ENCODE peak calls at places on chromosome 16, in four cellular contexts. Q, G, L and I are unnamed samples.

GRCh38 chr16:86573646-86574508 is 4.5 kb upstream of the FOXL1 start:
- DNase-seq in L (no peak), G (no peak), Q (peak), I (no peak)

GRCh38 chr16:77584205-77584859 is 138.0 kb upstream of the NUDT7 start:
- DNase-seq in G (peak), Q (peak), L (peak), I (peak)

GRCh38 chr16:8678068-8678927 is 3.9 kb downstream of the ABAT start:
- DNase-seq in G (peak), L (no peak), Q (no peak), I (peak)

GRCh38 chr16:85635545-85636140 is 22.5 kb downstream of the GSE1 start:
- DNase-seq in L (no peak), G (no peak), Q (no peak), I (no peak)

GRCh38 chr16:47732806-47733150 is 271.6 kb downstream of the PHKB start:
- DNase-seq in G (peak), L (no peak), Q (peak), I (no peak)

GRCh38 chr16:64711026-64711425 is 410.8 kb downstream of the CDH11 start:
- DNase-seq in Q (no peak), L (no peak), G (no peak), I (no peak)

GRCh38 chr16:138049-138417 is 440 bp downstream of the NPRL3 start:
- DNase-seq in Q (peak), G (no peak), L (peak), I (peak)

GRCh38 chr16:11224096-11224893 is 31.7 kb downstream of the SOCS1 start:
- DNase-seq in G (no peak), Q (peak), L (no peak), I (no peak)

GRCh38 chr16:24635900-24636610 is 93.4 kb upstream of the TNRC6A start:
- DNase-seq in Q (no peak), G (peak), L (no peak), I (no peak)

GRCh38 chr16:80120899-80121521 is 419.8 kb upstream of the DYNLRB2 start:
- DNase-seq in L (no peak), G (no peak), Q (no peak), I (no peak)

GRCh38 chr16:490768-491167 is 36.7 kb upstream of the CAPN15 start:
- DNase-seq in G (no peak), Q (no peak), L (no peak), I (no peak)

GRCh38 chr16:88487920-88488842 is 35.1 kb downstream of the ZFPM1 start:
- DNase-seq in G (no peak), Q (no peak), L (no peak), I (no peak)

GRCh38 chr16:2815299-2815771 is 1.7 kb upstream of the PRSS21 start:
- DNase-seq in G (no peak), Q (no peak), L (no peak), I (no peak)

GRCh38 chr16:2859686-2860265 is 1.8 kb upstream of the PRSS22 start:
- DNase-seq in Q (no peak), L (no peak), G (no peak), I (no peak)

GRCh38 chr16:67917852-67918236 is 13.8 kb downstream of the CTRL start:
- DNase-seq in L (no peak), G (peak), Q (peak), I (peak)

GRCh38 chr16:31191697-31192428 is 10.7 kb downstream of the PYCARD start:
- DNase-seq in Q (no peak), L (no peak), G (no peak), I (peak)

GRCh38 chr16:72898216-72898825 is 149.6 kb downstream of the ZFHX3 start:
- DNase-seq in Q (no peak), L (no peak), G (no peak), I (no peak)

GRCh38 chr16:75195811-75196790 is 10.9 kb downstream of the CTRB2 start:
- DNase-seq in L (no peak), G (no peak), Q (no peak), I (no peak)

GRCh38 chr16:1610071-1610840 is 1.6 kb downstream of the IFT140 start:
- DNase-seq in Q (peak), G (peak), L (peak), I (peak)

GRCh38 chr16:86304868-86305267 is 205.5 kb upstream of the FOXF1 start:
- DNase-seq in Q (no peak), L (no peak), G (no peak), I (no peak)

GRCh38 chr16:88045820-88046303 is 94.6 kb downstream of the BANP start:
- DNase-seq in L (no peak), Q (no peak), G (no peak), I (no peak)

GRCh38 chr16:81181013-81181720 is 57.3 kb upstream of the BCO1 start:
- DNase-seq in G (peak), L (peak), Q (peak), I (peak)

GRCh38 chr16:48950184-48950583 is 331.5 kb downstream of the CBLN1 start:
- DNase-seq in G (peak), Q (no peak), L (no peak), I (no peak)

GRCh38 chr16:71709231-71709781 is 15.2 kb downstream of the PHLPP2 start:
- DNase-seq in G (peak), Q (peak), L (no peak), I (peak)

GRCh38 chr16:25747160-25747758 is 55.5 kb downstream of the HS3ST4 start:
- DNase-seq in Q (peak), L (peak), G (no peak), I (peak)

GRCh38 chr16:65769055-65769465 is 597.4 kb upstream of the CDH5 start:
- DNase-seq in Q (peak), L (no peak), G (peak), I (peak)

GRCh38 chr16:87806246-87806607 is 40.4 kb upstream of the KLHDC4 start:
- DNase-seq in G (peak), L (no peak), Q (peak), I (peak)

GRCh38 chr16:67645397-67646121 is 615 bp downstream of the CARMIL2 start:
- DNase-seq in L (no peak), G (no peak), Q (no peak), I (no peak)

GRCh38 chr16:87033021-87033471 is 284.1 kb downstream of the C16orf95 start:
- DNase-seq in Q (no peak), G (no peak), L (no peak), I (no peak)

GRCh38 chr16:2226245-2226793 is 2.9 kb downstream of the E4F1 start:
- DNase-seq in G (no peak), Q (no peak), L (no peak), I (no peak)

GRCh38 chr16:29925173-29925804 is 737 bp downstream of the KCTD13 start:
- DNase-seq in L (no peak), Q (no peak), G (no peak), I (no peak)

GRCh38 chr16:29922986-29923501 is 3.0 kb downstream of the KCTD13 start:
- DNase-seq in G (no peak), L (no peak), Q (no peak), I (no peak)

GRCh38 chr16:29925805-29926674 is at the start of gene KCTD13:
- DNase-seq in L (peak), Q (peak), G (peak), I (peak)

GRCh38 chr16:29927523-29927905 is 1.5 kb upstream of the KCTD13 start:
- DNase-seq in G (no peak), Q (no peak), L (no peak), I (no peak)

DNA sequence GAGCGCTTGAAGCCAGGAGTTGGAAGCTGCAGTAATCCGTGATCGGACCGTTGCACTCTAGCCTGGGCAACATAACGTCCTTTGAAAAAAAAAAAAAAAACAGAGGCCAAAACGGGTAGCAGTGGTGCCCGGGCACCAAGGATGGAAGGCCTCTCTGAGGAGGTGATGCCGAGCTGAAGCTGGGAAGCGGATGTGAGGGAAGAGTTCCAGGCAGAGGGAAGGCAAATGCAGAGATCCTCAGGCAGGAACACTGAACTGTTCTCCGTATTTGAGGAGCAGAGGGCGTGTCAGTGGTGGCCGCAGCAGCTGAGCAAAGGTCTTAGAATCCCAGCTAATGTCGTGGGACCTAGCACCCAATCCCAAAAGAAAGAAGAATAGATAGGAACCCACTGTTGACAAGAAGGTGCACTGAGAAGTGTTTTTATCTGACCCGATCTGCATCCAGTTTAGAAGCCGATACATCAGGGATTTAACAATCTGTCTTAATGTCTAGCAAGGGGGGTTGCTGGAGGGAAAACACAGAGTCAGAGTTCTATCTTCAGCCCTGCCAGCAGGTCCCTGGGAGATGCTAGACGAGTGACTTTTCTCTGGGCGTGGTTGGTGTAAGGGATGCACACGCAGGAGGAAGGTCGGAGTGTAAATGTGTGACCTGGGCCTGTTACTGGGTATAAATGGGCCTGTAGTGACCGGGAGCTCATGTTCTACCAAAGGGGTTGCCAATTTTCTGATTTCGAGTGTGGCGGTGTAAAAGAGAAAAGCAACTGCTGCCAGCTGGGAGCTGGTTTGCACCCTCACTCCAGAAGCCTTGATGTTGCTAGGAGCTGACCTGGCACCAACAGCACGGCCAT is 873 bp upstream of the KCTD13 start:
- DNase-seq in Q (no peak), G (peak), L (peak), I (no peak)
- H4K8ac ChIP-seq in Q (no peak), G (peak), L (peak), I (peak)

DNA sequence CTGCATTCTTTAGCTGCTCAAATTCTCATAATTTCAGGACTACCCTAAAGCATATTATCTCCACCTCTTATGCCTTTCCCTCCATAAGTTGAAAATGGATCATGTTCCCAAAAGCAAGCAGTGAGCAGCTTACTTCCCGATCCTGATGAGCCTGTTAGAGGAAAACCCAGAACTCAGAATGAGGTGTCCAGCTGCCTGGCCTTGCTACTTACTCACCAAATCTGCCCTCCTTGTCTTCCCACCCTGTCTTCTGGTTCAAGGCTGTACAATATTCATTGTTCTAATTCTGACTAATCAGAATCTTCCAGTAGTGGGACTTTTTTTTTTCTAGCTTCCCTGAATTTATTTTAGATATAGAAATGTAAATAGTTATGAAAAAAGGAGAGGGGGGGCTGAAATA is 10.8 kb downstream of the LYRM1 start:
- DNase-seq in L (no peak), G (peak), Q (no peak), I (peak)
- H4K8ac ChIP-seq in L (no peak), G (peak), Q (no peak), I (no peak)

GRCh38 chr16:56551796-56552738 is 12.8 kb upstream of the MT4 start:
- DNase-seq in Q (no peak), L (no peak), G (no peak), I (no peak)

GRCh38 chr16:56549744-56550385 is 15.0 kb upstream of the MT4 start:
- DNase-seq in G (peak), Q (no peak), L (no peak), I (peak)

GRCh38 chr16:56547120-56547948 is 17.5 kb upstream of the MT4 start:
- DNase-seq in Q (peak), G (peak), L (peak), I (no peak)

GRCh38 chr16:56547949-56548567 is 16.8 kb upstream of the MT4 start:
- DNase-seq in G (no peak), Q (no peak), L (no peak), I (no peak)
- H4K8ac ChIP-seq in G (no peak), Q (no peak), L (no peak), I (no peak)

GRCh38 chr16:53212899-53213235 is 158.1 kb downstream of the CHD9 start:
- DNase-seq in G (no peak), Q (no peak), L (no peak), I (no peak)
- H4K8ac ChIP-seq in G (no peak), Q (no peak), L (no peak), I (no peak)

GRCh38 chr16:56357291-56357764 is 68.0 kb downstream of the AMFR start:
- DNase-seq in L (peak), Q (peak), G (peak), I (peak)

GRCh38 chr16:56355786-56356275 is 69.5 kb downstream of the AMFR start:
- DNase-seq in L (no peak), G (no peak), Q (no peak), I (no peak)

GRCh38 chr16:56355221-56355620 is 70.1 kb downstream of the AMFR start:
- DNase-seq in G (no peak), L (no peak), Q (no peak), I (no peak)

GRCh38 chr16:56357765-56358322 is 67.5 kb downstream of the AMFR start:
- DNase-seq in Q (peak), G (no peak), L (peak), I (no peak)

GRCh38 chr16:56356276-56357241 is 68.8 kb downstream of the AMFR start:
- DNase-seq in G (peak), Q (peak), L (peak), I (peak)
- H4K8ac ChIP-seq in G (peak), Q (no peak), L (no peak), I (peak)

GRCh38 chr16:89495121-89495520 is 4.8 kb upstream of the ANKRD11 start:
- DNase-seq in Q (no peak), L (no peak), G (peak), I (no peak)
- H4K8ac ChIP-seq in Q (no peak), L (no peak), G (no peak), I (no peak)